ENCODE peak calls at places on chromosomes 13 and 19, in five cellular contexts. One of them, this sample, is unnamed.

GRCh38 chr19:4910594-4911273 is 1.4 kb downstream of the UHRF1 start:
- DNase-seq in neural progenitor cell: peak; percentile 41
- DNase-seq in cardiac muscle cell: peak; percentile 75
- DNase-seq in heart right ventricle: peak; percentile 19
- DNase-seq in left lung: peak; percentile 41
- DNase-seq in this sample: no peak

GRCh38 chr19:8654591-8655339 is 24.3 kb downstream of the NFILZ start:
- DNase-seq in neural progenitor cell: peak; percentile 82
- DNase-seq in left lung: peak; percentile 58
- DNase-seq in heart right ventricle: no peak
- DNase-seq in cardiac muscle cell: peak; percentile 58
- DNase-seq in this sample: peak; percentile 61

GRCh38 chr19:45496349-45496953 is 396 bp downstream of the RTN2 start:
- DNase-seq in neural progenitor cell: peak; percentile 90
- DNase-seq in left lung: no peak
- DNase-seq in heart right ventricle: no peak
- DNase-seq in cardiac muscle cell: peak; percentile 28
- DNase-seq in this sample: peak; percentile 71

GRCh38 chr13:29905845-29906244 is 55.4 kb upstream of the UBL3 start:
- DNase-seq in left lung: peak; percentile 67
- DNase-seq in cardiac muscle cell: peak; percentile 70
- DNase-seq in heart right ventricle: no peak
- DNase-seq in neural progenitor cell: no peak
- DNase-seq in this sample: no peak

GRCh38 chr19:17873661-17874422 is 2.1 kb downstream of the SLC5A5 start:
- DNase-seq in left lung: no peak
- DNase-seq in heart right ventricle: no peak
- DNase-seq in cardiac muscle cell: peak; percentile 30
- DNase-seq in neural progenitor cell: peak; percentile 94
- DNase-seq in this sample: peak; percentile 47

GRCh38 chr19:50187937-50188336 is 15.5 kb upstream of the MYH14 start:
- DNase-seq in left lung: no peak
- DNase-seq in neural progenitor cell: no peak
- DNase-seq in cardiac muscle cell: no peak
- DNase-seq in heart right ventricle: no peak
- DNase-seq in this sample: no peak

GRCh38 chr19:55454787-55455243 is 6.6 kb downstream of the ISOC2 start:
- DNase-seq in heart right ventricle: no peak
- DNase-seq in cardiac muscle cell: peak; percentile 46
- DNase-seq in neural progenitor cell: peak; percentile 71
- DNase-seq in left lung: no peak
- DNase-seq in this sample: peak; percentile 24

GRCh38 chr13:44120814-44121505 is 241.3 kb downstream of the LACC1 start:
- DNase-seq in cardiac muscle cell: no peak
- DNase-seq in heart right ventricle: no peak
- DNase-seq in left lung: no peak
- DNase-seq in neural progenitor cell: no peak
- DNase-seq in this sample: no peak

GRCh38 chr19:37926255-37926654 is 19.2 kb downstream of the SIPA1L3 start:
- DNase-seq in neural progenitor cell: no peak
- DNase-seq in left lung: no peak
- DNase-seq in heart right ventricle: no peak
- DNase-seq in cardiac muscle cell: no peak
- DNase-seq in this sample: no peak

DNA sequence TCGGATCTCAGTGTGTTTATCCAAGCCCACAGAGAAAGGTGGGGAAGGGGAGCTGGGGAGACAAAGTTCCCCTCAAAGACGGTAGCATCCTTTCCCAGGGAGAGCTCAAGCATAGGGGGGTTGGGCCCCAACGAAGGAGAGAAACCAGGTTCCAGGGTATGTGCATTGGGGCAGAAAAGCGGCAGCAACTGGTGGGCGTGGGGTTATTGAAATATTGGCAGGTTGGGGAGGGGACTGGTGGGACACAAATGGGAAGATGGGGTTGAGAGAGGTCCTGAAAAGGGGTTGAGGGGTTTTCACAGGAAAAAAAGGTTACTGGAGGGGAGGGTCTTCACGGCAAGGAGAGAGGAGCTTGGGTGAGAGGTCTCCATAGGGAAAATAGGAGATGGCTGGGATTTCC is 1.0 kb downstream of the ASF1B start:
- DNase-seq in heart right ventricle: no peak
- DNase-seq in neural progenitor cell: no peak
- DNase-seq in cardiac muscle cell: no peak
- DNase-seq in left lung: no peak
- DNase-seq in this sample: no peak
- H3K4me3 ChIP-seq in heart right ventricle: peak overlapping the region; percentile 69
- H3K4me3 ChIP-seq in neural progenitor cell: peak overlapping the region; percentile 75
- H3K4me3 ChIP-seq in cardiac muscle cell: peak overlapping the region; percentile 65
- H3K4me3 ChIP-seq in left lung: peak overlapping the region; percentile 75
- H3K4me3 ChIP-seq in this sample: peak overlapping the region; percentile 83

DNA sequence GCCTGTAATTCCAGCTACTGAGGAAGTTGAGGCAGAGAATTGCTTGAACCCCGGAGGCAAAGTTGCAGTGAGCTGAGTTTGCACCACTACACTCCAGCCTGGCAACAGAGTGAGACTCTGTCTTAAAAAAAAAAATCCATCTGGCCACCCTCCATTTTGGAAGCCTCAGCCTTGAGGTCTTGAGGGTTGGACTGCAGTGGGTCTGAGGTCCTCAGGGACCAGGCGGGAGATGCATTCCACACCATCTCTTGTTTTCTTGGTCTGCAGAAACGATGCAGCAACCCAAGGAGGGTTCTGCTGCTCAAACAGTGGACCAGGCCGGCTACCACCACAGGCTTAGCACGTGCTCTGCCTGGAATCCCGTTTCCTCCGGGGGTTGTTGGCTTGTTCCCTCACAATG is 299.3 kb downstream of the FGF9 start:
- DNase-seq in heart right ventricle: no peak
- DNase-seq in left lung: no peak
- DNase-seq in neural progenitor cell: peak; percentile 17
- DNase-seq in cardiac muscle cell: no peak
- DNase-seq in this sample: no peak
- H3K4me1 ChIP-seq in heart right ventricle: no peaks in the 10 kb centered on the region
- H3K4me1 ChIP-seq in left lung: no peaks in the 10 kb centered on the region
- H3K4me1 ChIP-seq in neural progenitor cell: no peaks in the 10 kb centered on the region
- H3K4me1 ChIP-seq in cardiac muscle cell: no peaks in the 10 kb centered on the region
- H3K4me1 ChIP-seq in this sample: no peaks in the 10 kb centered on the region

GRCh38 chr13:51713807-51714206 is 90.2 kb downstream of the DHRS12 start:
- DNase-seq in heart right ventricle: no peak
- DNase-seq in neural progenitor cell: no peak
- DNase-seq in cardiac muscle cell: no peak
- DNase-seq in left lung: no peak
- DNase-seq in this sample: no peak
- H3K27ac ChIP-seq in heart right ventricle: no peak overlapping the region
- H3K27ac ChIP-seq in neural progenitor cell: no peak overlapping the region
- H3K27ac ChIP-seq in cardiac muscle cell: no peak overlapping the region
- H3K27ac ChIP-seq in left lung: no peak overlapping the region
- H3K27ac ChIP-seq in this sample: no peak overlapping the region

GRCh38 chr19:1076046-1076386 is 9.0 kb downstream of the ARHGAP45 start:
- DNase-seq in left lung: no peak
- DNase-seq in heart right ventricle: no peak
- DNase-seq in cardiac muscle cell: no peak
- DNase-seq in neural progenitor cell: no peak
- DNase-seq in this sample: no peak

GRCh38 chr19:1072371-1073015 is 5.5 kb downstream of the ARHGAP45 start:
- DNase-seq in cardiac muscle cell: no peak
- DNase-seq in neural progenitor cell: no peak
- DNase-seq in heart right ventricle: no peak
- DNase-seq in left lung: no peak
- DNase-seq in this sample: no peak

GRCh38 chr19:1074512-1075283 is 7.7 kb downstream of the ARHGAP45 start:
- DNase-seq in neural progenitor cell: no peak
- DNase-seq in heart right ventricle: peak; percentile 78
- DNase-seq in cardiac muscle cell: no peak
- DNase-seq in left lung: peak; percentile 93
- DNase-seq in this sample: peak; percentile 93

GRCh38 chr19:1073063-1073955 is 6.3 kb downstream of the ARHGAP45 start:
- DNase-seq in heart right ventricle: no peak
- DNase-seq in left lung: no peak
- DNase-seq in cardiac muscle cell: no peak
- DNase-seq in neural progenitor cell: no peak
- DNase-seq in this sample: peak; percentile 53

DNA sequence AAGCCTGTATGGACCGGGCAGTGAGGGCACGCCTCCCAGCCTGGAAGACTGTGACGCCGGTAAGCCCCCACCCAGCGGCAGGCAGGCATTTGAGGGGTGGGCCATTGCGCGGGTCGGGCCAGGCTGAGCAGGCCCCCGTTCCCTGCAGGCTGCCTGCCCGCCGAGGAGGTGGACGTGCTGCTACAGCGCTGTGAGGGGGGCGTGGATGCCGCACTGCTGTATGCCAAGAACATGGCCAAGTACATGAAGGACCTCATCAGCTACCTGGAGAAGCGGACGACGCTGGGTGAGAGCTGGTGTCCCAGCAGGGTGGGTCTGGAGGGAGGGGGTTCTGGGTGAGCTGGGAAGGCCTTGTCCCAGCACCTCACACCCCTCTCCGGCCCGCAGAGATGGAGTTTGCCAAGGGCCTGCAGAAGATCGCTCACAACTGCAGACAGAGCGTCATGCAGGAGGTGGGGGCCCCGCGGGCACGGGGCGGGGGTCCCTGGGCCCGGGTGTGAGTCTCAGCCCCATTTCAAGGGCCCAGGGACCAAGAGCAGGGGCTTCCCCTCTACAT is 7.1 kb downstream of the ARHGAP45 start:
- DNase-seq in cardiac muscle cell: no peak
- DNase-seq in left lung: peak; percentile 31
- DNase-seq in neural progenitor cell: no peak
- DNase-seq in heart right ventricle: no peak
- DNase-seq in this sample: no peak
- H3K4me3 ChIP-seq in cardiac muscle cell: no peak overlapping the region
- H3K4me3 ChIP-seq in left lung: peak overlapping the region; percentile 30
- H3K4me3 ChIP-seq in neural progenitor cell: no peak overlapping the region
- H3K4me3 ChIP-seq in heart right ventricle: peak overlapping the region; percentile 15
- H3K4me3 ChIP-seq in this sample: peak overlapping the region; percentile 34